ENCODE peak calls at places on chromosomes 5 and 9, in four cellular contexts. B is hepatocyte, N is adrenal gland, E is body of pancreas. U is an unnamed sample.

GRCh38 chr5:136656811-136657210 is 291.5 kb upstream of the TRPC7 start:
- DNase-seq in B (no peak), N (no peak), E (no peak), U (no peak)

GRCh38 chr5:142827934-142828576 is 57.9 kb downstream of the ARHGAP26 start:
- DNase-seq in B (no peak), N (no peak), E (no peak), U (no peak)

GRCh38 chr9:105751761-105752160 is 57.4 kb downstream of the TMEM38B start:
- DNase-seq in B (no peak), N (no peak), E (no peak), U (no peak)

GRCh38 chr9:93467062-93467416 is 13.7 kb upstream of the FAM120AOS start:
- DNase-seq in B (no peak), N (no peak), E (no peak), U (no peak)

GRCh38 chr5:158023266-158023665 is 164.3 kb upstream of the CLINT1 start:
- DNase-seq in B (no peak), N (peak; percentile 43), E (no peak), U (no peak)

GRCh38 chr9:114898741-114899140 is 31.6 kb downstream of the TNFSF8 start:
- DNase-seq in B (no peak), N (peak; percentile 23), E (no peak), U (peak; percentile 76)

GRCh38 chr9:121182437-121182836 is 19.2 kb downstream of the RAB14 start:
- DNase-seq in B (no peak), N (no peak), E (no peak), U (no peak)

GRCh38 chr5:14215901-14216300 is 72.8 kb downstream of the TRIO start:
- DNase-seq in B (no peak), N (no peak), E (no peak), U (no peak)

GRCh38 chr5:138386290-138386689 is 33.8 kb downstream of the KDM3B start:
- DNase-seq in B (no peak), N (no peak), E (no peak), U (no peak)

GRCh38 chr9:136665111-136665703 is 2.5 kb downstream of the EGFL7 start:
- DNase-seq in B (peak; percentile 80), N (no peak), E (no peak), U (no peak)

GRCh38 chr5:43041131-43041668 is 1.1 kb upstream of the ANXA2R start:
- DNase-seq in B (peak; percentile 43), N (no peak), E (no peak), U (no peak)

GRCh38 chr5:102916114-102916513 is 161.0 kb downstream of the PAM start:
- DNase-seq in B (no peak), N (no peak), E (no peak), U (no peak)

GRCh38 chr5:36777105-36777757 is 99.3 kb upstream of the NIPBL start:
- DNase-seq in B (peak; percentile 75), N (peak; percentile 18), E (peak; percentile 37), U (no peak)

GRCh38 chr9:82934949-82935348 is 128.0 kb downstream of the RASEF start:
- DNase-seq in B (peak; percentile 60), N (no peak), E (peak; percentile 16), U (no peak)

GRCh38 chr9:17810728-17811634 is 232.1 kb downstream of the SH3GL2 start:
- DNase-seq in B (peak; percentile 90), N (peak; percentile 50), E (peak; percentile 60), U (no peak)

GRCh38 chr9:84136119-84136868 is 155.7 kb downstream of the RMI1 start:
- DNase-seq in B (no peak), N (no peak), E (no peak), U (no peak)

GRCh38 chr5:150082364-150082763 is 4.0 kb downstream of the CSF1R start:
- DNase-seq in B (no peak), N (no peak), E (no peak), U (no peak)

GRCh38 chr5:76251656-76252055 is 151.4 kb upstream of the IQGAP2 start:
- DNase-seq in B (no peak), N (no peak), E (no peak), U (no peak)

GRCh38 chr5:26236936-26237335 is 801.5 kb downstream of the CDH9 start:
- DNase-seq in B (no peak), N (no peak), E (no peak), U (no peak)

GRCh38 chr5:178286226-178287090 is 53.9 kb upstream of the PHYKPL start:
- DNase-seq in B (no peak), N (no peak), E (no peak), U (peak; percentile 70)

GRCh38 chr5:149962040-149962439 is 1.5 kb downstream of the SLC26A2 start:
- DNase-seq in B (peak; percentile 75), N (no peak), E (no peak), U (no peak)

GRCh38 chr9:123322771-123323481 is 33.1 kb upstream of the CRB2 start:
- DNase-seq in B (no peak), N (no peak), E (no peak), U (no peak)

GRCh38 chr5:134649163-134649916 is 755 bp downstream of the SEC24A start:
- DNase-seq in B (peak; percentile 41), N (no peak), E (peak; percentile 49), U (peak; percentile 85)

GRCh38 chr5:76576468-76576867 is 46.7 kb downstream of the F2RL2 start:
- DNase-seq in B (no peak), N (no peak), E (no peak), U (no peak)

GRCh38 chr9:133101356-133102189 is 19.5 kb downstream of the RALGDS start:
- DNase-seq in B (no peak), N (peak; percentile 14), E (no peak), U (peak; percentile 76)

GRCh38 chr9:19102181-19102630 is 498 bp downstream of the HAUS6 start:
- DNase-seq in B (no peak), N (no peak), E (peak; percentile 31), U (peak; percentile 78)

GRCh38 chr9:110213413-110214044 is 5.6 kb upstream of the C9orf152 start:
- DNase-seq in B (no peak), N (no peak), E (peak; percentile 60), U (no peak)

GRCh38 chr9:93898026-93898425 is 57.1 kb downstream of the BARX1 start:
- DNase-seq in B (no peak), N (no peak), E (peak; percentile 2), U (no peak)

GRCh38 chr9:38644601-38645000 is 24.2 kb upstream of the ANKRD18A start:
- DNase-seq in B (no peak), N (no peak), E (no peak), U (no peak)

GRCh38 chr9:124395826-124396225 is 19.4 kb downstream of the PSMB7 start:
- DNase-seq in B (no peak), N (no peak), E (no peak), U (no peak)

GRCh38 chr5:132746592-132747063 is 598 bp upstream of the CCNI2 start:
- DNase-seq in B (peak; percentile 66), N (no peak), E (peak; percentile 53), U (no peak)

GRCh38 chr9:14994738-14995137 is 84.5 kb upstream of the FREM1 start:
- DNase-seq in B (no peak), N (no peak), E (no peak), U (no peak)

GRCh38 chr5:167945542-167946384 is 345.7 kb upstream of the WWC1 start:
- DNase-seq in B (peak; percentile 41), N (no peak), E (no peak), U (no peak)

GRCh38 chr5:34686762-34687268 is 30.7 kb downstream of the RAI14 start:
- DNase-seq in B (peak; percentile 94), N (peak; percentile 63), E (peak; percentile 88), U (peak; percentile 77)

GRCh38 chr5:173496883-173497255 is 119.6 kb downstream of the BOD1 start:
- DNase-seq in B (no peak), N (no peak), E (no peak), U (no peak)

GRCh38 chr9:77038281-77039036 is 19.0 kb downstream of the FOXB2 start:
- DNase-seq in B (no peak), N (no peak), E (no peak), U (no peak)

DNA sequence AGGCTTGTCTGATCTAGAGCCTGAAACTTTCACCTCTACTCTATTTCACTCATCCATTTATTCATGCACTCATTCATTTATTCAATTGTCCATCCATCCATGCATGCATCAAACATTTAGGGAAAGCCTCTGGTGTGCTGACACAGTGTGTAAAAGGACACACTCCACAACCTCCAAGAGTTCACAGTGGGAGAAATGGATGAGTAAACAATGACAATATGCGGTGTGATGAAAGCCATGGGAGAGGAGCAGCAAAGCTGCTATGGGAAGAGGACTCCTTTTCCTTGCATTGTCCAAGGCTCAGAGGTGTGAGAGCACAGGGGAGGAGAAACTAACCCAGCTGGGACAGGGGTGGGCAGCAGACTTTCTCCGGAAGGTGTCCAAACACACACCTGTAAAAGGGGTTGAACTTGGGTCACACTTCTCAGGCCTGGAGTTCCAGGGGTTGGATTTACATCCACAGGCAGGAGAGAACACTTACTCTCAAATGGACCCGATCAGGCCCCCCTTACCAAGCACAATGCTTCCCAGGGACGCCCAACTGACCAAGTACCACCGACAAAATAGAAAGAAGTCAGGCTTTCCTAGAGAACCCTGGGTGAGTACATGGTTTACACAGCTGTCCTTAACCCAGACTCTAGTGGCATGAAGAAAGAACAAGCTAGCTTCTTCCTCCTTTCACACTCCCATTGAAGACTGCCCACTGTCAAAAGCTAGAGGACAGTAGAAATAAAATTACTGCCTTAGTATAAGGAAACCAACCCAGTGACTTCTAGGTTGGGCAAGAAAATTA is 21.3 kb upstream of the PFDN1 start:
- DNase-seq in B (no peak), N (no peak), E (no peak), U (no peak)
- H3K4me3 ChIP-seq in B (no peak overlapping the region), N (no peak overlapping the region), E (no peak overlapping the region), U (no peak overlapping the region)

GRCh38 chr5:65483474-65484346 is 2.0 kb upstream of the ADAMTS6 start:
- DNase-seq in B (peak; percentile 67), N (no peak), E (no peak), U (no peak)
- H3K27ac ChIP-seq in B (peak overlapping the region; percentile 93), N (peak overlapping the region; percentile 83), E (peak overlapping the region; percentile 71), U (peak overlapping the region; percentile 68)

DNA sequence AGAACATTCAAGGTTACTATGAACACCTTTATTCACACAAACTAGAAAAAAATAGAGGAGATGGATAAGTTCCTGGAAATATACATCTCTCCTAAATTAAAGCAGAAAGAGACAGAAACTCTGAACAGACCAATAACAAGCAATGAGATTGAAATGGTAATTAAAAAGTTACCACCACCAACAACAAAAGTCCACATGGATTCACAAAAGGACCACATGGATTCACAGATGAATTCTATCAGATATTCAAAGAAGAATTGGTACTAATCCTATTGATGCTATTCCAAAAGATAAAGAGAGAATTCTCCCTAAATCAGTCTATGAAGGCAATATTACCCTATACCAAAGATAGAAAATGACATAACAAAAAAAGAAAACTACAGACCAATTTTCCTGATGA is 518.9 kb downstream of the PRDM9 start:
- DNase-seq in B (no peak), N (no peak), E (no peak), U (no peak)
- H3K9me3 ChIP-seq in B (no peaks in the 10 kb centered on the region), N (no peaks in the 10 kb centered on the region), E (no peaks in the 10 kb centered on the region), U (no peaks in the 10 kb centered on the region)

DNA sequence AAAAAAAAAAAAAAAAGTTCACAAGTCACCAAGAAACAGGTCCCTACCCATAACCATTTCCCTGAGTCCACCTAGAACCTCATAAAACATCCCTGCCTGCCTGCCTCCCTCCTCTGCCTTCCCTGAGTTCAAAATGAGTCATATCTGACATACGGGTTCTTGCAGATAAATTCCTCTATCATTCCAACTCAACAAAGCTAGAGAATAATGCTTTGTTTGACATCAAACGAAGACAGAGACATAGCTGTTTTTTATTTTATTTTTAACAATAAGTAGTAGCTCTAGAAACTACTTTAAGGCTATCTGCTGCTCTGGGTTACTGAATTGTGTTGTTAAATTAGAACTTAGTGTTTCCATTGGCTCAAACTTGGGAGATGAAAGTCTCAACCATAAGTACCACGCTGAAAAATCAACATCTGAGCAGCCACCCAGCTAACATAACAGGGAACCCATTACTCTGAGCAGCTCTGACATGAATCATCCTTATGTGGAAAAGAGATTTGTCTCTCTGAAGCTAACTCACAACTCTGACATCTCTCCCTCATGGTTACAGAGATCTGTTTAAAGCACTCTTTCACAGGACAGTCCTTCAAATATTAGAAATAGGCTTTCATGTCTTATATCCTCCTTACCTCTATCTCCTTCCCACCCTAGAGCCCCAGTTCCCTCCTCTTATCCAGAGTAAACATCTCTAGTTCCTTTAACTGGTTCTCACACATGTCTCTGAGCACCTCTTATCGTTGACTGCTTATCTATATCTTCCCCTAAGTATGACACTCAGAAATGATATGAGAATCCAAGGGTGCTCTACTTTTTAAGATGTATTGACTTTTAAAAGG is 12.1 kb downstream of the TMEM245 start:
- DNase-seq in B (peak; percentile 48), N (no peak), E (no peak), U (no peak)
- H3K4me3 ChIP-seq in B (no peak overlapping the region), N (no peak overlapping the region), E (no peak overlapping the region), U (no peak overlapping the region)

U was measured in kidney.